ENCODE peak calls at places on chromosomes 5 and 9, in seven cellular contexts. P is neuronal stem cell, O is trophoblast cell, N is mesendoderm, D is mesenchymal stem cell, Q is H9, C is H1. L is an unnamed sample.
A peak's percentile ranks its signal among the peaks of the same experiment; 100 is the strongest.

GRCh38 chr9:127404631-127405030 is 7.7 kb downstream of the SLC2A8 start:
- DNase-seq in D (no peak), P (no peak), C (no peak), N (no peak), Q (peak; percentile 32), O (no peak), L (no peak)

GRCh38 chr9:96242829-96243228 is 59.1 kb downstream of the HSD17B3 start:
- DNase-seq in P (no peak), D (no peak), Q (no peak), C (no peak), O (no peak), N (no peak), L (no peak)

GRCh38 chr5:128905225-128906110 is 59.8 kb upstream of the SLC27A6 start:
- DNase-seq in C (no peak), O (peak; percentile 51), Q (no peak), P (peak; percentile 47), N (peak; percentile 54), D (peak; percentile 69), L (peak; percentile 58)

GRCh38 chr9:38141751-38142150 is 72.7 kb upstream of the SHB start:
- DNase-seq in P (no peak), Q (no peak), D (peak; percentile 82), C (no peak), N (no peak), O (no peak), L (peak; percentile 83)

GRCh38 chr9:126298319-126298801 is 28.3 kb upstream of the MVB12B start:
- DNase-seq in C (no peak), O (no peak), P (no peak), Q (no peak), D (no peak), N (no peak), L (no peak)

GRCh38 chr5:59069438-59070079 is 486.7 kb downstream of the RAB3C start:
- DNase-seq in O (no peak), D (peak; percentile 98), N (peak; percentile 46), Q (no peak), C (no peak), P (peak; percentile 8), L (peak; percentile 98)

GRCh38 chr5:172119921-172120688 is 67.9 kb downstream of the STK10 start:
- DNase-seq in Q (no peak), C (no peak), N (peak; percentile 66), P (no peak), O (no peak), D (no peak), L (no peak)

GRCh38 chr9:93183106-93183662 is 755 bp upstream of the WNK2 start:
- DNase-seq in C (no peak), P (no peak), D (no peak), O (no peak), N (no peak), Q (no peak), L (no peak)

GRCh38 chr9:125233678-125234077 is 7.5 kb downstream of the HSPA5 start:
- DNase-seq in O (peak; percentile 67), P (no peak), N (no peak), Q (no peak), D (peak; percentile 99), C (no peak), L (peak; percentile 100)

GRCh38 chr5:98163796-98164493 is 609.5 kb upstream of the RGMB start:
- DNase-seq in Q (no peak), P (no peak), C (no peak), N (no peak), O (no peak), D (no peak), L (no peak)

GRCh38 chr9:35749515-35750255 is 598 bp downstream of the RGP1 start:
- DNase-seq in P (no peak), N (peak; percentile 59), C (no peak), Q (peak; percentile 51), D (peak; percentile 45), O (no peak), L (no peak)

GRCh38 chr5:102823441-102823874 is 68.4 kb downstream of the PAM start:
- DNase-seq in Q (no peak), P (no peak), N (no peak), C (no peak), D (peak; percentile 75), O (no peak), L (peak; percentile 62)

GRCh38 chr9:137643921-137644320 is 25.1 kb downstream of the EHMT1 start:
- DNase-seq in N (no peak), P (no peak), C (no peak), D (no peak), O (no peak), Q (no peak), L (no peak)

GRCh38 chr5:152601806-152602467 is 196.9 kb upstream of the NMUR2 start:
- DNase-seq in C (no peak), Q (no peak), P (no peak), O (no peak), D (no peak), N (peak; percentile 95), L (no peak)

GRCh38 chr5:111348659-111349058 is 124.5 kb downstream of the CAMK4 start:
- DNase-seq in N (no peak), P (no peak), O (no peak), D (no peak), C (no peak), Q (no peak), L (peak; percentile 22)
- H2AK5ac ChIP-seq in N (no peak overlapping the region), P (no peak overlapping the region), O (no peak overlapping the region), D (no peak overlapping the region), C (no peak overlapping the region), Q (no peak overlapping the region), L (no peak overlapping the region)

GRCh38 chr9:86241216-86241615 is 18.2 kb downstream of the C9orf153 start:
- DNase-seq in C (no peak), D (no peak), Q (no peak), O (no peak), P (no peak), N (no peak), L (peak; percentile 11)
- H3K4ac ChIP-seq in C (no peak overlapping the region), D (no peak overlapping the region), Q (no peak overlapping the region), O (no peak overlapping the region), P (no peak overlapping the region), N (no peak overlapping the region), L (no peak overlapping the region)

DNA sequence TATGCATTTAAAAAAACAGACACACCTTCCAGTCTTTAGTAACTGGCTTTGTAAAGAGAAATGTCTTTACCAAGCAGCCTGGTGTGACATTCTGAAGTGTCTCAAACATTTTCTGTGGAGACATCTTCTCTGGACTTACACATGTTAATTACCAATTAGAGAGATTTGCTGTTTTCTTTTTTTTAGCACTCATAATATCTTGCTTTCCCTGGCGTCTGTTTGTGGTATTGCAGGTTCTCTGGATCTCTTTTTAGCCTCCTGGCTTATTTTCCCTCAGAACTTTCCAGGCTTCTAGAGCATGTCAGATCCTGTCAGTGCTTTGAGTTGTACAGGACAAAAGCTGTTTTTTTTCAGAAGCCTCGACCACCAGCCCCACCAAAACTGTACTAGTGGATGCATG is 92.5 kb downstream of the MSX2 start:
- DNase-seq in O (no peak), P (no peak), D (no peak), C (no peak), N (no peak), Q (no peak), L (no peak)
- H2AK5ac ChIP-seq in O (no peak overlapping the region), P (no peak overlapping the region), D (no peak overlapping the region), C (no peak overlapping the region), N (no peak overlapping the region), Q (no peak overlapping the region), L (no peak overlapping the region)

GRCh38 chr5:159123189-159123588 is 23.5 kb upstream of the EBF1 start:
- DNase-seq in N (no peak), P (no peak), D (no peak), C (no peak), Q (no peak), O (no peak), L (no peak)

GRCh38 chr5:159123700-159124099 is 24.0 kb upstream of the EBF1 start:
- DNase-seq in Q (no peak), O (no peak), P (no peak), N (no peak), D (no peak), C (no peak), L (no peak)

GRCh38 chr5:159120446-159120845 is 20.7 kb upstream of the EBF1 start:
- DNase-seq in C (no peak), D (peak; percentile 22), N (no peak), O (no peak), P (no peak), Q (no peak), L (no peak)

GRCh38 chr5:159121061-159121460 is 21.3 kb upstream of the EBF1 start:
- DNase-seq in O (no peak), Q (no peak), N (no peak), C (no peak), P (no peak), D (no peak), L (no peak)
- H3K4ac ChIP-seq in O (no peak overlapping the region), Q (no peak overlapping the region), N (no peak overlapping the region), C (no peak overlapping the region), P (no peak overlapping the region), D (no peak overlapping the region), L (no peak overlapping the region)

GRCh38 chr5:94111209-94112004 is 370.0 kb upstream of the POU5F2 start:
- DNase-seq in O (peak; percentile 95), C (peak; percentile 92), P (peak; percentile 79), N (peak; percentile 99), D (peak; percentile 95), Q (peak; percentile 98), L (peak; percentile 95)

DNA sequence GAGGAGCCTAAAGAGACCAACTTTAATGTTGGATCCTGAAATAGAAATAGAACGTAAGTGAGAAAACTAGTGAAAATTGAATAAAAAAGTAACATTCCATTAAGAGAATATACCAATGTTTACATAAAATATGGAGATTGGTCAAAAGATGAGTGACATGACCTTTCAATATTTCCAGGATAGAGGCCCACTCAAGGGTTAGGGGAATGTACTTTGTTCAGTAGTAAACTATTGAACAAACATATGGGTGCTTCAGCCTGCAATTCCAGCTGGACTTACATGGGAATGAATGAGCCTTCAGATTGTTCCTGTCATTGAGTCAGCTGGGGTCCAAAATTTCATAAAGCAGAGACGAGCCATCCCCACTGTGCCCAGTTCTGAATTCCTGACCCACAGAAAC is 371.7 kb upstream of the POU5F2 start:
- DNase-seq in C (no peak), O (no peak), P (no peak), Q (no peak), N (no peak), D (no peak), L (no peak)
- H2AK5ac ChIP-seq in C (no peak overlapping the region), O (no peak overlapping the region), P (no peak overlapping the region), Q (no peak overlapping the region), N (no peak overlapping the region), D (no peak overlapping the region), L (no peak overlapping the region)

DNA sequence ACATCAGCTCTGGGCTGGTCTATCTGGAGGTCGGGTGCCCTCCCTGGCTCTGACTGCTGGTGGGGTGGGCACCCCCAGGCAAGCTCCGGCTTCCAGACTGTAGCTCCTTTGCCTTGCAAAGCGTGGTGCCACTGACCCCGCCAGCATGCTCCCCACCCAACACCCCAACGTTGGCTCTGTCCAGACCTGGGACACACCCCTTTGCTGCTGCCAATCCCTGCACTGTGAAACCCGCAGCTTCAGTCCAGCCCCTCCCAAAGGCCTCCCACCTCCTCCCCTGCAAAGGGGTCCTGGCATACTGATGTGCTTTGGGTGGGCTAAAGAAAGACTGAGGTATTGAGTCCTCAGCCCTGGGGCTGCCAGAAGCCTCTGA is 3.9 kb downstream of the UNC5A start:
- DNase-seq in C (no peak), D (no peak), Q (no peak), O (no peak), P (no peak), N (no peak), L (no peak)
- H3K4ac ChIP-seq in C (no peak overlapping the region), D (no peak overlapping the region), Q (no peak overlapping the region), O (no peak overlapping the region), P (no peak overlapping the region), N (no peak overlapping the region), L (no peak overlapping the region)

GRCh38 chr5:175047048-175047447 is 322.7 kb downstream of the MSX2 start:
- DNase-seq in O (no peak), N (no peak), C (no peak), Q (no peak), D (no peak), P (no peak), L (no peak)
- H2AK5ac ChIP-seq in O (no peak overlapping the region), N (no peak overlapping the region), C (no peak overlapping the region), Q (no peak overlapping the region), D (no peak overlapping the region), P (no peak overlapping the region), L (no peak overlapping the region)

GRCh38 chr9:133838859-133839507 is 100.8 kb upstream of the SARDH start:
- DNase-seq in N (no peak), P (no peak), D (no peak), Q (no peak), O (no peak), C (no peak), L (no peak)
- H3K4ac ChIP-seq in N (no peak overlapping the region), P (no peak overlapping the region), D (no peak overlapping the region), Q (no peak overlapping the region), O (no peak overlapping the region), C (no peak overlapping the region), L (no peak overlapping the region)

L was measured in IMR-90.